ENCODE peak calls at places on chromosome 9, in four cellular contexts. A, Z, F and U are unnamed samples.

GRCh38 chr9:86353591-86354047 is 591 bp downstream of the TUT7 start:
- DNase-seq in A (peak; percentile 45), Z (peak; percentile 62), F (no peak), U (no peak)

GRCh38 chr9:111622626-111623025 is 8.5 kb upstream of the DNAJC25 start:
- DNase-seq in A (peak; percentile 87), Z (peak; percentile 71), F (peak; percentile 94), U (no peak)

GRCh38 chr9:21796768-21797167 is 5.7 kb upstream of the MTAP start:
- DNase-seq in A (peak; percentile 47), Z (peak; percentile 57), F (no peak), U (no peak)

GRCh38 chr9:8683496-8683895 is 883.9 kb upstream of the DMAC1 start:
- DNase-seq in A (no peak), Z (no peak), F (no peak), U (no peak)

GRCh38 chr9:116323571-116323970 is 170.0 kb downstream of the PAPPA start:
- DNase-seq in A (no peak), Z (no peak), F (no peak), U (peak; percentile 11)

GRCh38 chr9:120974181-120974580 is 47.6 kb upstream of the TRAF1 start:
- DNase-seq in A (no peak), Z (no peak), F (no peak), U (no peak)

GRCh38 chr9:129665008-129665771 is at the start of gene PRRX2:
- DNase-seq in A (peak; percentile 58), Z (no peak), F (no peak), U (no peak)

GRCh38 chr9:35951736-35952135 is 6.2 kb downstream of the OR2S2 start:
- DNase-seq in A (peak; percentile 80), Z (peak; percentile 20), F (no peak), U (no peak)

GRCh38 chr9:31730398-31730797 is 654.0 kb upstream of the ACO1 start:
- DNase-seq in A (no peak), Z (no peak), F (no peak), U (no peak)

GRCh38 chr9:115340314-115340713 is 222.4 kb upstream of the TNC start:
- DNase-seq in A (no peak), Z (no peak), F (no peak), U (no peak)

DNA sequence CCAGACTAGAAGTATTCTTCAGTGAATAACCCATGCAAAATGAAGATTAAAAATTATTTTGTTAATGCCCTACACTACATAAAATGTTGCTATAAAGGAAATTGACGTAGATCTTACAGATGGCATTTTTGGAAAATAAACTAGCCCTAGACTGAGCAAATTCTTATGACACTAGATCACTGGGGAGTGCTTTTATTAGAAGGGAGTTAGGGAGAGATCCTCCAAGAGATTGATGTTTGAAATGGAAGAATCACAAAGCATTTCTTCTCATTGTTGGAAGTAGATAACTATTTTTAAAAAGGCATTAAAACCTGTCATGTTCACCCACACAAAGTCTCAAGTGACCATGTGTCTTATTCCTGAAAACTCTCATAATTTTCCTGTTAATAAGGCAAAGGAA is 351.1 kb upstream of the TLE4 start:
- DNase-seq in A (peak; percentile 45), Z (no peak), F (no peak), U (no peak)
- H3K4me3 ChIP-seq in A (no peak overlapping the region), Z (no peak overlapping the region), F (no peak overlapping the region), U (no peak overlapping the region)

GRCh38 chr9:83199240-83199639 is 136.3 kb upstream of the RASEF start:
- DNase-seq in A (peak; percentile 65), Z (peak; percentile 46), F (peak; percentile 74), U (peak; percentile 67)
- TF ChIP-seq CTCF in A (peak; percentile 68), Z (peak; percentile 89), F (peak; percentile 46), U (peak; percentile 95)

DNA sequence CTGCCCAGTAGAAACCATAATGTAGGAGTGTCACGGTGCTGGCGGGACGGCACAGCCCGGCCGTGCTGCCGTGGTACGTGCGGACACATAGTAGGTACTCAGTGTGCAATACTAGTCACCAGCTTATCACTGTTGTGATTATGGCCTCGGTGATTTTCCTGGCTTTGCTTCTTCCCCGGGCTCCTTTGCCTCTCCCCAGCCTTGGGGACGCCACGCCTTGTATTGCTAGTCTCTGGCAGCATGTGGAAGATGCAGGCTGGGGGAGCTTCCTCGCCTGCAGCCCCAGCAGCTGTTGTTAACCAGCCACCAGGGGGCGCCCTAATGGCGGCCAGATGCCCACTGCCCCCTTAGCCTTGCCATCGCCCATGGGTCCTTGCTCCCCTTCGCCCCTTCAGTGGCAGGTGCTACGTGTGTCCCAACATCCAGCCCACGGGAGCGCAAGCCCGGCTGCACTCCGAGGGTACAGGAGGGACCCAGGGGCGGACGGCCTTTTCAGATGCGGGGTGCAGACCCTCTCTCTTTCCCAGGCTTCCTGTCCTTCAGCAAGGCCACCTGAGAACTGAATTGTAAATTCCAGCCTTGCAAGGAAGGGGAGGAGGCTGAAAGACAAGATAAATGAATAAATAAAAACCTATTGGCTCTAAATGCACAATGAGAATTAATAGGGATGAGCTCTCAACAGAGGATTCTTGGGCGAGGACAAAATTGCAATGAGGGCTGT is 8.0 kb downstream of the NTNG2 start:
- DNase-seq in A (peak; percentile 62), Z (peak; percentile 31), F (peak; percentile 61), U (no peak)
- H3K4me3 ChIP-seq in A (no peak overlapping the region), Z (no peak overlapping the region), F (no peak overlapping the region), U (no peak overlapping the region)

GRCh38 chr9:117413346-117414219 is 1.3 kb downstream of the ASTN2 start:
- DNase-seq in A (no peak), Z (peak; percentile 1), F (no peak), U (no peak)

GRCh38 chr9:117414906-117415583 is at the start of gene ASTN2:
- DNase-seq in A (no peak), Z (no peak), F (no peak), U (no peak)

GRCh38 chr9:117414220-117414905 is 494 bp downstream of the ASTN2 start:
- DNase-seq in A (peak; percentile 1), Z (peak; percentile 18), F (no peak), U (no peak)

GRCh38 chr9:117416856-117417255 is 2.0 kb upstream of the ASTN2 start:
- DNase-seq in A (no peak), Z (no peak), F (no peak), U (no peak)

GRCh38 chr9:117415584-117415937 is 704 bp upstream of the ASTN2 start:
- DNase-seq in A (no peak), Z (no peak), F (no peak), U (no peak)
- TF ChIP-seq CTCF in A (no peak), Z (no peak), F (no peak), U (no peak)

GRCh38 chr9:97305501-97306298 is 1.8 kb upstream of the CCDC180 start:
- DNase-seq in A (no peak), Z (no peak), F (no peak), U (no peak)

GRCh38 chr9:97309260-97309659 is 1.8 kb downstream of the CCDC180 start:
- DNase-seq in A (no peak), Z (no peak), F (no peak), U (no peak)

GRCh38 chr9:97307500-97308163 is at the start of gene CCDC180:
- DNase-seq in A (peak; percentile 16), Z (no peak), F (peak; percentile 53), U (no peak)

GRCh38 chr9:97304586-97304985 is 2.9 kb upstream of the CCDC180 start:
- DNase-seq in A (no peak), Z (no peak), F (no peak), U (no peak)

GRCh38 chr9:97307091-97307490 is 368 bp upstream of the CCDC180 start:
- DNase-seq in A (peak; percentile 39), Z (peak; percentile 71), F (peak; percentile 88), U (no peak)
- H3K4me3 ChIP-seq in A (no peak overlapping the region), Z (peak overlapping the region; percentile 8), F (peak overlapping the region; percentile 28), U (no peak overlapping the region)

GRCh38 chr9:87685871-87686519 is 39.9 kb upstream of the CTSL start:
- DNase-seq in A (no peak), Z (no peak), F (peak; percentile 44), U (no peak)
- TF ChIP-seq CTCF in A (no peak), Z (no peak), F (no peak), U (no peak)

DNA sequence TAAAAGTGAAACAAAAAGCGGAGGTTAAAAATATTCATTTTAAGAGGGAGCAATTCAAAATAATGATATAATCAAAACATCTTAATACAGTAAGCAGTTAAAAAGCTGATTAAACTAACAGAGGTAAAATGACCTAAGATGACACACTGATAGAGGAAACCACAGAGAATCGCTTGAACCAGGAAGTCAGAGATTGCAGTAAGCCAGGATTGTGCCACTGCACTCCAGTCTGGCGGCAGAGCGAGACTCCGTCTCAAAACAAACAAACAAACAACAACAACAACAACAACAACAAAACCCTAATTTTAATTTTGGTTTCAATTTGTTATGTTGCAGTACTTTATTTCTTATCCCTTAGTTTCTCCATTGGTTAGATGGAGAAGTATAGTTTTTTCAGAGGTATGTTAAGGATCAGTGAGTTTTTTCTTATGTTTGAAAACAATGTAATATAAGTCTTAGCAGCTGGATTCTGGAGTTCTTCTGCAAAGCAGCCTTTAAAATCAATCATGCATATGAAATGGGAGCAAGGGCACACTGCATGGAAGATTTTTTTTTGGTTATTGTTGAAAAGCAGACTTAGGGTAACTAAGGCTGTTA is 58.5 kb downstream of the MLANA start:
- DNase-seq in A (no peak), Z (peak; percentile 21), F (no peak), U (no peak)
- H3K4me3 ChIP-seq in A (no peak overlapping the region), Z (no peak overlapping the region), F (peak overlapping the region; percentile 45), U (peak overlapping the region; percentile 9)

GRCh38 chr9:107896544-107896943 is 407.0 kb upstream of the KLF4 start:
- DNase-seq in A (no peak), Z (no peak), F (no peak), U (no peak)

GRCh38 chr9:107899961-107900330 is 410.4 kb upstream of the KLF4 start:
- DNase-seq in A (no peak), Z (no peak), F (no peak), U (no peak)

GRCh38 chr9:107895524-107896001 is 406.0 kb upstream of the KLF4 start:
- DNase-seq in A (peak; percentile 42), Z (peak; percentile 40), F (no peak), U (no peak)

GRCh38 chr9:107890921-107891465 is 401.4 kb upstream of the KLF4 start:
- DNase-seq in A (no peak), Z (peak; percentile 55), F (no peak), U (no peak)

DNA sequence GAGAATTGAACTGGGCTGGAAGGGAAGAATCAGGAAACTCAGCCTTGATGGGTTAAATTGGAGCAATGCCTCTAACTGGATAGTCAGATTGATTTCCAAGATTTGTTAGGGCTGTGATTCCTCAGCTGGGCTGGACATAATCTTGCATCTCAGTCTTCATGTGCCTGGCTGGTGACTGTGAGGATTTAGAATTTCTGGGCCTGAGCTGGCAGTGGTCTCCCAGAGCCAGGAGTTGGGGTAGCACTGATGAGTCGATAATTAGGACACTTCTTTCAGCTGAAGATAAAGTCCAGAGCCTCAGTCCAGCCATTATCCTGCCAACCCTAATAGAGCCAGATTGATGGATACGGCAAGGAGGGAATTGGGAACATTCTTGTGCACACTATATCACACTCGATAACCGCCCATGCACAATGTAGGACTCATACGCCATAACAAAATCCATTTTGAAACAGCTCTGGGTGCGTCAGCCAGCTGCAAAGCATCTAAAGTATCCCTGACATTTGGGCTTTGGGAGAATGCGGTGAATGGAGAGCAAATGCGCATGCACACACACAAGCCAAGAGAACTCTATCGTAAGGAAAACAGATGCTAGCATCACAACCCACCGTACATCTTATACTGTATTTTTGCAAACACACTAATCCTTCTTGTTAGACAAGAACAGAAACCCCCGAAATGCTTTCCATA is 405.1 kb upstream of the KLF4 start:
- DNase-seq in A (peak; percentile 96), Z (no peak), F (no peak), U (no peak)
- TF ChIP-seq CTCF in A (no peak), Z (no peak), F (no peak), U (no peak)